ENCODE peak calls at places on chromosomes 4 and X, in ten cellular contexts. One of them, this sample, is unnamed.

GRCh38 chr4:73856518-73856917 is 3.4 kb downstream of the PF4V1 start:
- DNase-seq in ovary: no peak
- DNase-seq in upper lobe of left lung: no peak
- DNase-seq in body of pancreas: no peak
- DNase-seq in lower leg skin: no peak
- DNase-seq in lower lobe of right lung: no peak
- DNase-seq in spleen: no peak
- DNase-seq in WTC11: no peak
- DNase-seq in H9: no peak
- DNase-seq in neural progenitor cell: no peak
- DNase-seq in this sample: no peak

GRCh38 chrX:106894978-106895452 is 8.1 kb downstream of the RIPPLY1 start:
- DNase-seq in ovary: no peak
- DNase-seq in upper lobe of left lung: no peak
- DNase-seq in body of pancreas: no peak
- DNase-seq in lower leg skin: no peak
- DNase-seq in lower lobe of right lung: no peak
- DNase-seq in spleen: no peak
- DNase-seq in WTC11: no peak
- DNase-seq in H9: no peak
- DNase-seq in neural progenitor cell: no peak
- DNase-seq in this sample: no peak

GRCh38 chr4:94036964-94037363 is 170.7 kb upstream of the SMARCAD1 start:
- DNase-seq in ovary: no peak
- DNase-seq in upper lobe of left lung: no peak
- DNase-seq in body of pancreas: no peak
- DNase-seq in lower leg skin: no peak
- DNase-seq in lower lobe of right lung: no peak
- DNase-seq in spleen: no peak
- DNase-seq in WTC11: no peak
- DNase-seq in H9: peak
- DNase-seq in neural progenitor cell: no peak
- DNase-seq in this sample: no peak

GRCh38 chrX:107465932-107466620 is 16.6 kb downstream of the FRMPD3 start:
- DNase-seq in ovary: no peak
- DNase-seq in upper lobe of left lung: no peak
- DNase-seq in body of pancreas: no peak
- DNase-seq in lower leg skin: no peak
- DNase-seq in lower lobe of right lung: no peak
- DNase-seq in spleen: no peak
- DNase-seq in WTC11: no peak
- DNase-seq in H9: no peak
- DNase-seq in neural progenitor cell: no peak
- DNase-seq in this sample: no peak

GRCh38 chrX:71936632-71937031 is 26.0 kb downstream of the NHSL2 start:
- DNase-seq in ovary: no peak
- DNase-seq in upper lobe of left lung: no peak
- DNase-seq in body of pancreas: no peak
- DNase-seq in lower leg skin: no peak
- DNase-seq in lower lobe of right lung: no peak
- DNase-seq in spleen: no peak
- DNase-seq in WTC11: no peak
- DNase-seq in H9: no peak
- DNase-seq in neural progenitor cell: no peak
- DNase-seq in this sample: no peak

GRCh38 chr4:16846520-16847117 is 51.8 kb downstream of the LDB2 start:
- DNase-seq in ovary: no peak
- DNase-seq in upper lobe of left lung: no peak
- DNase-seq in body of pancreas: no peak
- DNase-seq in lower leg skin: no peak
- DNase-seq in lower lobe of right lung: no peak
- DNase-seq in spleen: no peak
- DNase-seq in WTC11: no peak
- DNase-seq in H9: no peak
- DNase-seq in neural progenitor cell: peak
- DNase-seq in this sample: no peak

GRCh38 chr4:97589481-97590196 is 553.6 kb downstream of the STPG2 start:
- DNase-seq in ovary: no peak
- DNase-seq in upper lobe of left lung: no peak
- DNase-seq in body of pancreas: no peak
- DNase-seq in lower leg skin: no peak
- DNase-seq in lower lobe of right lung: no peak
- DNase-seq in spleen: no peak
- DNase-seq in WTC11: no peak
- DNase-seq in H9: no peak
- DNase-seq in neural progenitor cell: no peak
- DNase-seq in this sample: no peak

GRCh38 chrX:74906427-74906826 is 18.8 kb downstream of the NEXMIF start:
- DNase-seq in ovary: no peak
- DNase-seq in upper lobe of left lung: no peak
- DNase-seq in body of pancreas: no peak
- DNase-seq in lower leg skin: no peak
- DNase-seq in lower lobe of right lung: no peak
- DNase-seq in spleen: no peak
- DNase-seq in WTC11: no peak
- DNase-seq in H9: no peak
- DNase-seq in neural progenitor cell: no peak
- DNase-seq in this sample: no peak

GRCh38 chrX:24271262-24271661 is 42.6 kb downstream of the SUPT20HL2 start:
- DNase-seq in ovary: no peak
- DNase-seq in upper lobe of left lung: no peak
- DNase-seq in body of pancreas: no peak
- DNase-seq in lower leg skin: no peak
- DNase-seq in lower lobe of right lung: no peak
- DNase-seq in spleen: no peak
- DNase-seq in WTC11: no peak
- DNase-seq in H9: no peak
- DNase-seq in neural progenitor cell: no peak
- DNase-seq in this sample: no peak

GRCh38 chr4:123093247-123093646 is 170.8 kb upstream of the NUDT6 start:
- DNase-seq in ovary: no peak
- DNase-seq in upper lobe of left lung: no peak
- DNase-seq in body of pancreas: no peak
- DNase-seq in lower leg skin: no peak
- DNase-seq in lower lobe of right lung: no peak
- DNase-seq in spleen: no peak
- DNase-seq in WTC11: no peak
- DNase-seq in H9: no peak
- DNase-seq in neural progenitor cell: no peak
- DNase-seq in this sample: peak

GRCh38 chrX:107710617-107711391 is 64.8 kb downstream of the TSC22D3 start:
- DNase-seq in ovary: no peak
- DNase-seq in upper lobe of left lung: no peak
- DNase-seq in body of pancreas: peak
- DNase-seq in lower leg skin: peak
- DNase-seq in lower lobe of right lung: no peak
- DNase-seq in spleen: peak
- DNase-seq in WTC11: no peak
- DNase-seq in H9: no peak
- DNase-seq in neural progenitor cell: peak
- DNase-seq in this sample: peak

DNA sequence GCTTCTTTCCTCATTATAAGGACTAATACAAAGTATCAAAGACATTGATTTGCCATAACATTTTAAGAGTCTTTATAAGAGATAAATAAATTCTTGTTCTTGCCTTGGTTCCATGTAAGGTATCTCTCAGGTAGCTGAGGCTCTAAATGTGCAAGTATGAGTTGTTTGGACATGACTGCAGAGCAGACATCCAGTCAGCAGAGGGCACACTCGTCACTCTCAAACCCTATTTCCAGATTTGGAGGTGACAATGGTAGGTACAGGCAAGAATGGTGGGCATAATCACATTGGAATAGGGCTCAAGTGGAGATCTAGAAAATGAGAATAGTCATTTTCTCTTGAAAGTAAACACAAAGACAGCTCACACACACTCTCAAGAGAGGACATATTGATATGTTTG is 133.3 kb upstream of the ZIC3 start:
- DNase-seq in ovary: no peak
- DNase-seq in upper lobe of left lung: no peak
- DNase-seq in body of pancreas: peak
- DNase-seq in lower leg skin: no peak
- DNase-seq in lower lobe of right lung: no peak
- DNase-seq in spleen: no peak
- DNase-seq in WTC11: peak
- DNase-seq in H9: peak
- DNase-seq in neural progenitor cell: peak
- DNase-seq in this sample: peak
- TF ChIP-seq CTCF in ovary: no peak
- TF ChIP-seq CTCF in upper lobe of left lung: peak
- TF ChIP-seq CTCF in body of pancreas: peak
- TF ChIP-seq CTCF in lower leg skin: no peak
- TF ChIP-seq CTCF in lower lobe of right lung: peak
- TF ChIP-seq CTCF in spleen: no peak
- TF ChIP-seq CTCF in WTC11: peak
- TF ChIP-seq CTCF in H9: peak
- TF ChIP-seq CTCF in neural progenitor cell: peak
- TF ChIP-seq CTCF in this sample: peak

GRCh38 chrX:7073336-7073735 is 74.2 kb upstream of the STS start:
- DNase-seq in ovary: no peak
- DNase-seq in upper lobe of left lung: no peak
- DNase-seq in body of pancreas: no peak
- DNase-seq in lower leg skin: no peak
- DNase-seq in lower lobe of right lung: no peak
- DNase-seq in spleen: no peak
- DNase-seq in WTC11: no peak
- DNase-seq in H9: no peak
- DNase-seq in neural progenitor cell: no peak
- DNase-seq in this sample: no peak

GRCh38 chrX:7074908-7075204 is 72.7 kb upstream of the STS start:
- DNase-seq in ovary: no peak
- DNase-seq in upper lobe of left lung: no peak
- DNase-seq in body of pancreas: no peak
- DNase-seq in lower leg skin: no peak
- DNase-seq in lower lobe of right lung: no peak
- DNase-seq in spleen: no peak
- DNase-seq in WTC11: no peak
- DNase-seq in H9: no peak
- DNase-seq in neural progenitor cell: no peak
- DNase-seq in this sample: no peak

GRCh38 chrX:7072856-7073255 is 74.7 kb upstream of the STS start:
- DNase-seq in ovary: no peak
- DNase-seq in upper lobe of left lung: no peak
- DNase-seq in body of pancreas: no peak
- DNase-seq in lower leg skin: no peak
- DNase-seq in lower lobe of right lung: no peak
- DNase-seq in spleen: no peak
- DNase-seq in WTC11: no peak
- DNase-seq in H9: no peak
- DNase-seq in neural progenitor cell: no peak
- DNase-seq in this sample: no peak

GRCh38 chrX:7076245-7076661 is 71.3 kb upstream of the STS start:
- DNase-seq in ovary: no peak
- DNase-seq in upper lobe of left lung: no peak
- DNase-seq in body of pancreas: no peak
- DNase-seq in lower leg skin: no peak
- DNase-seq in lower lobe of right lung: no peak
- DNase-seq in spleen: no peak
- DNase-seq in WTC11: no peak
- DNase-seq in H9: no peak
- DNase-seq in neural progenitor cell: no peak
- DNase-seq in this sample: no peak

DNA sequence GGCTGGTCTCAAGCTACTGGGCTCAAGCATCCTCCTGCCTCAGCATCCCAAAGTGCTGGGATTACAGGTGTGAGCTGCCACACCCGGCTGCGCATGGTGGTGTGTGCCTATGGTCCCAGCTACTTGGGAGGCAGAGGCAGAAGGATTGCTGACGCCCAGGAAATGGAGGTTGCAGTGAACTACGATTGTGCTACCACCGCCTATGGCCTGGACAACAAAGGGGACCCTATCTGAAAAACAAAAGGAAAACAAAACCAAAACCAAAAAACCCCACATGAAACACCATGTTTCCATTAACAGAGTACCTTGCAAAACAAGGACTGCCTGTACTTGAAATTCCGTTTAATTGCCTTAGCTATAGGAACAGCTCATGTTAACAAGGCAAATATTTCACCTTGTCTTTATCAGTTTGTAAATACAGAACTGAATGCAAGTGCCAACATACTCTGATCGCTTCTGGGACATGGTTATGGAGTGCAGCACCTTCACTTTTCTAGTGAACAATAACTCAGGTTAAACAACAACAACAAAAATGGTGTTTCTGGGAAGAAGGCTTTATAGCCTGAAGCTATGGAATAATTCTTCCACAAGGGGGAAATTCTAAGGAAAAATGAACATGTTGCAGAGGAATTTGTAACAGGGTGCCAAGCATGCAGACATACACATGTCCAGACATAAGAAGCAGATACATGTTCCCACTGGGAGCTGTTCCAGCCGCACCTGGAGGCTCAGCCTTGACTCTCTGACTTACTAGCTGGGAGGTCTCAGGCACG is 73.2 kb upstream of the STS start:
- DNase-seq in ovary: no peak
- DNase-seq in upper lobe of left lung: no peak
- DNase-seq in body of pancreas: no peak
- DNase-seq in lower leg skin: peak
- DNase-seq in lower lobe of right lung: no peak
- DNase-seq in spleen: no peak
- DNase-seq in WTC11: no peak
- DNase-seq in H9: no peak
- DNase-seq in neural progenitor cell: no peak
- DNase-seq in this sample: no peak
- TF ChIP-seq CTCF in ovary: no peak
- TF ChIP-seq CTCF in upper lobe of left lung: no peak
- TF ChIP-seq CTCF in body of pancreas: no peak
- TF ChIP-seq CTCF in lower leg skin: no peak
- TF ChIP-seq CTCF in lower lobe of right lung: peak
- TF ChIP-seq CTCF in spleen: no peak
- TF ChIP-seq CTCF in WTC11: no peak
- TF ChIP-seq CTCF in H9: peak
- TF ChIP-seq CTCF in neural progenitor cell: peak
- TF ChIP-seq CTCF in this sample: no peak

GRCh38 chr4:83989835-83990234 is 453.9 kb downstream of the GPAT3 start:
- DNase-seq in ovary: no peak
- DNase-seq in upper lobe of left lung: peak
- DNase-seq in body of pancreas: no peak
- DNase-seq in lower leg skin: no peak
- DNase-seq in lower lobe of right lung: no peak
- DNase-seq in spleen: no peak
- DNase-seq in WTC11: no peak
- DNase-seq in H9: no peak
- DNase-seq in neural progenitor cell: no peak
- DNase-seq in this sample: no peak
- TF ChIP-seq CTCF in ovary: no peak
- TF ChIP-seq CTCF in upper lobe of left lung: no peak
- TF ChIP-seq CTCF in body of pancreas: no peak
- TF ChIP-seq CTCF in lower leg skin: no peak
- TF ChIP-seq CTCF in lower lobe of right lung: no peak
- TF ChIP-seq CTCF in spleen: no peak
- TF ChIP-seq CTCF in WTC11: no peak
- TF ChIP-seq CTCF in H9: peak
- TF ChIP-seq CTCF in neural progenitor cell: peak
- TF ChIP-seq CTCF in this sample: no peak

DNA sequence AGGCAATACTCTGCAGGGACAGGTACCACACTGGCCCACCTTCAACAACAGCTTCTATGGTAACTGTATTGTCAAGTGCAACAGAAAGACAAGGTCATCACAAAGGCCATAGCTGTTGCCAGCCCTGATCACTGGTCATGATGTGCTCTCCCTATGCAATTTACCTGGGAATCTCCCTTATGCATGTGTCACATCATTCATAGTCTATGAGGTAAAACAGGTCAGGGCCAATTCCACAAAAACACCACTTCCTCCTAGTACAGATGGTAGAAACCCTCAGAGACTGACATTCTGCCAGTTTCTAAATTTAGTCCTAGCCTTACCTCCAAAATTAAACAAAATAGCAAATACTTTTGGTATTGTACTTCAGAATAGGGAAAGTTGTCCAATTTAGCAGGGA is 132.8 kb downstream of the MGST2 start:
- DNase-seq in ovary: no peak
- DNase-seq in upper lobe of left lung: no peak
- DNase-seq in body of pancreas: peak
- DNase-seq in lower leg skin: no peak
- DNase-seq in lower lobe of right lung: no peak
- DNase-seq in spleen: no peak
- DNase-seq in WTC11: no peak
- DNase-seq in H9: no peak
- DNase-seq in neural progenitor cell: no peak
- DNase-seq in this sample: no peak
- TF ChIP-seq CTCF in ovary: no peak
- TF ChIP-seq CTCF in upper lobe of left lung: no peak
- TF ChIP-seq CTCF in body of pancreas: no peak
- TF ChIP-seq CTCF in lower leg skin: no peak
- TF ChIP-seq CTCF in lower lobe of right lung: no peak
- TF ChIP-seq CTCF in spleen: no peak
- TF ChIP-seq CTCF in WTC11: no peak
- TF ChIP-seq CTCF in H9: no peak
- TF ChIP-seq CTCF in neural progenitor cell: no peak
- TF ChIP-seq CTCF in this sample: no peak

This sample was measured in activated CD8-positive, alpha-beta T cell treated with anti-CD3 and anti-CD28 coated beads for 36 hours.